ENCODE peak calls at places on chromosomes 16 and 17, in five cellular contexts. O is PC-3; S is activated CD4-positive, alpha-beta T cell treated with anti-CD3 and anti-CD28 coated beads for 1 hour; K is kidney epithelial cell; B is NCI-H446 treated with DMSO at 0.1 percent for 48 hours. C is an unnamed sample.

GRCh38 chr16:51989637-51990230 is 557.2 kb downstream of the TOX3 start:
- DNase-seq in S (no peak), O (no peak), B (no peak), K (no peak), C (no peak)

GRCh38 chr17:29069526-29070041 is 26.6 kb downstream of the PIPOX start:
- DNase-seq in B (no peak), O (no peak), K (no peak), S (no peak), C (no peak)

GRCh38 chr17:48587276-48588073 is 2.6 kb downstream of the HOXB3 start:
- DNase-seq in K (no peak), B (no peak), O (no peak), S (no peak), C (no peak)

GRCh38 chr17:16363749-16364536 is 10.7 kb upstream of the CENPV start:
- DNase-seq in K (no peak), O (peak), B (peak), S (peak), C (peak)

GRCh38 chr16:29729116-29729521 is 16.7 kb downstream of the C16orf54 start:
- DNase-seq in K (no peak), O (peak), S (no peak), B (peak), C (no peak)

GRCh38 chr17:61408151-61409041 is 8.8 kb downstream of the TBX2 start:
- DNase-seq in S (peak), O (no peak), K (no peak), B (no peak), C (no peak)

GRCh38 chr17:68033636-68034451 is 1.7 kb upstream of the KPNA2 start:
- DNase-seq in B (no peak), O (peak), K (peak), S (no peak), C (peak)

GRCh38 chr17:83196088-83196765 is 116.8 kb downstream of the METRNL start:
- DNase-seq in K (no peak), O (no peak), B (no peak), S (no peak), C (no peak)

GRCh38 chr16:14105976-14106375 is 34.9 kb downstream of the MRTFB start:
- DNase-seq in K (no peak), S (no peak), B (no peak), O (no peak), C (no peak)

GRCh38 chr17:49343273-49343672 is 18.8 kb downstream of the ZNF652 start:
- DNase-seq in O (peak), K (no peak), B (no peak), S (no peak), C (no peak)

GRCh38 chr17:78674156-78674555 is 97.0 kb upstream of the DNAH17 start:
- DNase-seq in B (no peak), S (no peak), O (no peak), K (no peak), C (no peak)

C was measured in neural crest cell.